ENCODE peak calls at places on chromosomes 16 and 17, in eight cellular contexts. O is foreskin fibroblast, P is NCI-H510A treated with DMSO at 0.1 percent for 48 hours, Y is AG10803, J is cerebellar cortex, W is SW 1271, C is MM.1S, A is ELR. F is an unnamed sample.

GRCh38 chr17:69142473-69142802 is 743 bp upstream of the ABCA6 start:
- DNase-seq in O (peak; percentile 86), P (no peak), Y (peak; percentile 87), J (no peak), W (no peak), C (no peak), A (peak; percentile 23), F (no peak)

GRCh38 chr17:41738801-41739112 is 4.3 kb upstream of the HAP1 start:
- DNase-seq in O (no peak), P (no peak), Y (no peak), J (no peak), W (no peak), C (no peak), A (no peak), F (no peak)

GRCh38 chr17:75778861-75779249 is 5.8 kb upstream of the UNK start:
- DNase-seq in O (no peak), P (peak; percentile 40), Y (no peak), J (no peak), W (peak; percentile 73), C (peak; percentile 74), A (no peak), F (no peak)

GRCh38 chr17:77313831-77314230 is 173.1 kb downstream of the SEC14L1 start:
- DNase-seq in O (no peak), P (no peak), Y (no peak), J (no peak), W (no peak), C (no peak), A (no peak), F (no peak)

GRCh38 chr16:57775661-57776469 is 26.4 kb downstream of the KIFC3 start:
- DNase-seq in O (peak; percentile 28), P (peak; percentile 87), Y (no peak), J (peak; percentile 35), W (no peak), C (no peak), A (peak; percentile 24), F (no peak)

GRCh38 chr17:58083491-58084316 is 485 bp downstream of the DYNLL2 start:
- DNase-seq in O (peak; percentile 88), P (peak; percentile 33), Y (peak; percentile 50), J (no peak), W (peak; percentile 43), C (peak; percentile 57), A (peak; percentile 78), F (peak; percentile 58)

GRCh38 chr16:10988164-10988803 is 43.9 kb downstream of the CLEC16A start:
- DNase-seq in O (no peak), P (peak; percentile 1), Y (no peak), J (no peak), W (no peak), C (no peak), A (peak; percentile 27), F (peak; percentile 10)

GRCh38 chr17:77318491-77319210 is 177.9 kb downstream of the SEC14L1 start:
- DNase-seq in O (peak; percentile 72), P (no peak), Y (peak; percentile 65), J (no peak), W (no peak), C (no peak), A (peak; percentile 49), F (no peak)

GRCh38 chr16:66925322-66925840 is at the start of gene RRAD:
- DNase-seq in O (peak; percentile 63), P (no peak), Y (peak; percentile 44), J (no peak), W (no peak), C (no peak), A (peak; percentile 56), F (no peak)

GRCh38 chr16:3192476-3193019 is 4.5 kb downstream of the OR1F1 start:
- DNase-seq in O (no peak), P (no peak), Y (no peak), J (no peak), W (no peak), C (no peak), A (no peak), F (no peak)

GRCh38 chr17:60049936-60050335 is 28.8 kb downstream of the HEATR6 start:
- DNase-seq in O (peak; percentile 46), P (no peak), Y (peak; percentile 5), J (no peak), W (no peak), C (no peak), A (no peak), F (no peak)

GRCh38 chr16:67207857-67208524 is 9.1 kb downstream of the ELMO3 start:
- DNase-seq in O (peak; percentile 77), P (no peak), Y (peak; percentile 35), J (no peak), W (no peak), C (no peak), A (peak; percentile 84), F (no peak)

GRCh38 chr16:6149031-6149430 is 1051.4 kb upstream of the EEF2KMT start:
- DNase-seq in O (no peak), P (no peak), Y (no peak), J (no peak), W (no peak), C (no peak), A (no peak), F (no peak)

GRCh38 chr16:82509636-82510035 is 117.1 kb upstream of the CDH13 start:
- DNase-seq in O (no peak), P (no peak), Y (no peak), J (no peak), W (no peak), C (no peak), A (peak; percentile 22), F (no peak)

GRCh38 chr17:278055-279028 is 74.3 kb downstream of the RPH3AL start:
- DNase-seq in O (no peak), P (no peak), Y (no peak), J (no peak), W (no peak), C (no peak), A (no peak), F (no peak)

GRCh38 chr16:411576-412265 is 10.0 kb downstream of the DECR2 start:
- DNase-seq in O (no peak), P (no peak), Y (no peak), J (no peak), W (no peak), C (no peak), A (no peak), F (no peak)

GRCh38 chr16:11990672-11991390 is 14.3 kb downstream of the SNX29 start:
- DNase-seq in O (no peak), P (no peak), Y (no peak), J (no peak), W (no peak), C (no peak), A (no peak), F (no peak)

GRCh38 chr16:89478576-89479221 is 11.7 kb downstream of the ANKRD11 start:
- DNase-seq in O (peak; percentile 70), P (no peak), Y (peak; percentile 60), J (no peak), W (peak; percentile 18), C (no peak), A (peak; percentile 86), F (no peak)

GRCh38 chr17:60154616-60155426 is 5.0 kb downstream of the CA4 start:
- DNase-seq in O (peak; percentile 88), P (no peak), Y (peak; percentile 84), J (peak; percentile 74), W (no peak), C (no peak), A (peak; percentile 68), F (no peak)

GRCh38 chr17:45942284-45942683 is 47.9 kb downstream of the MAPT start:
- DNase-seq in O (peak; percentile 54), P (no peak), Y (peak; percentile 9), J (peak; percentile 98), W (no peak), C (no peak), A (peak; percentile 16), F (no peak)

F was measured in activated gamma-delta T cell treated with anti-CD3 and anti-CD28 coated beads, Interleukin-2, amount 50 U/mL, for 16 hours.